ENCODE peak calls at places on chromosomes 6 and 20, in four cellular contexts. E is body of pancreas, Z is tibial nerve, H is Peyer's patch. P is an unnamed sample.

GRCh38 chr20:31675828-31676533 is 38.3 kb downstream of the COX4I2 start:
- DNase-seq in H (no peak), Z (no peak), E (no peak), P (no peak)

GRCh38 chr6:49841424-49841823 is 24.9 kb downstream of the CRISP1 start:
- DNase-seq in Z (no peak), E (no peak), H (no peak), P (no peak)

GRCh38 chr20:10672579-10673127 is 1.1 kb downstream of the JAG1 start:
- DNase-seq in E (peak; percentile 66), Z (no peak), H (peak; percentile 85), P (peak; percentile 80)

GRCh38 chr20:64009811-64010387 is 26.1 kb upstream of the C20orf204 start:
- DNase-seq in Z (no peak), H (no peak), E (no peak), P (no peak)

GRCh38 chr6:131924881-131925474 is 26.2 kb downstream of the CCN2 start:
- DNase-seq in Z (no peak), E (no peak), H (no peak), P (no peak)

GRCh38 chr6:31114970-31115849 is 610 bp downstream of the PSORS1C1 start:
- DNase-seq in H (peak; percentile 44), Z (no peak), E (no peak), P (no peak)

GRCh38 chr6:78910611-78911134 is 43.3 kb downstream of the IRAK1BP1 start:
- DNase-seq in E (no peak), Z (no peak), H (peak; percentile 60), P (peak; percentile 54)

GRCh38 chr6:154961141-154961540 is 34.0 kb upstream of the TIAM2 start:
- DNase-seq in H (no peak), Z (no peak), E (no peak), P (no peak)

GRCh38 chr20:19996970-19997369 is 20.2 kb upstream of the NAA20 start:
- DNase-seq in E (no peak), Z (no peak), H (no peak), P (no peak)

DNA sequence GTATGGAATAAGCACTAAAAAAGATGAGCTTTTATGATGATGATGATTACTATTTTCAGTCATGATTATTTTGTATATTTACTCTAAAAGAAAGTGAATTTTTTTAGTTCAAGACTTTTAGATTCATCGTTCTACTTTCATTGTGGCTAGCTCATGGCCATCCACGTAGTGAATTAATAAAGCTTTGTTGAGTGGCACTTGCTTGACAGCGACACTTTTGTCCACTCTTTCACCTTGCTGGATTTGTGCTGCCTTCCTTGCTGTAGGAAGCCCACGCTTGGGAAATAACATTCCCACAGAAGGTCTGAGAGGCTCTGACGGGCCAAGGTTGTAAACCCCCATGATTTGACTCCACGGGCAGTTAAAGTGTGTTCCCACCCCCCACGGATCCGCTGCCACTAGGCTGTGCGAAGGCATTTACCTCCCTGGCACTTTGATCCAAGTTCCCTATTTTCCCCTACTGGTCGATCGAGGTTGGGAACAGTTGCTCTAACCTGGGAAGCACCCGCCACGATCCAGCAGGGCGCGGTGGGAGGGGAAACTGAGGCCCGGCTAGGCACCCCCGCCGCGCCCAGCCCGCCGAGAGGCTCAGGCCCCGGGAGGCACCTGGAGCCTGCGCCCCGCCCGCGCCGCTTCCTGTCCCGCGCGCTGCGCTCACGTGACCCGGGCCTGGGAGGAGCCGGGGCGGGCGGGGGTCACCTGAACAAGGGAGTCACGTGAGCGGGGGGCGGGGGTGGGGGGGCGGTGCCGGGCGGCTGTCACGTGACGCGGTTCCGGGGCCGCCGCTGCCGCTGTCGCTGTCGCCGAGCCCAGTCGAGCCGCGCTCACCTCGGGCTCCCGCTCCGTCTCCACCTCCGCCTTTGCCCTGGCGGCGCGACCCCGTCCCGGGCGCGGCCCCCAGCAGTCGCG is at the start of gene IGF2R:
- DNase-seq in H (peak; percentile 96), E (peak; percentile 96), Z (peak; percentile 95), P (peak; percentile 95)
- H3K4me1 ChIP-seq in H (no peaks in the 10 kb centered on the region), E (peaks cover 42% of the 10 kb centered on the region), Z (peaks cover 23% of the 10 kb centered on the region), P (peaks cover 39% of the 10 kb centered on the region)

GRCh38 chr6:71584712-71585436 is 296.3 kb downstream of the OGFRL1 start:
- DNase-seq in Z (no peak), H (no peak), E (no peak), P (no peak)
- TF ChIP-seq POLR2A in Z (no peak), H (no peak), E (no peak), P (no peak)

DNA sequence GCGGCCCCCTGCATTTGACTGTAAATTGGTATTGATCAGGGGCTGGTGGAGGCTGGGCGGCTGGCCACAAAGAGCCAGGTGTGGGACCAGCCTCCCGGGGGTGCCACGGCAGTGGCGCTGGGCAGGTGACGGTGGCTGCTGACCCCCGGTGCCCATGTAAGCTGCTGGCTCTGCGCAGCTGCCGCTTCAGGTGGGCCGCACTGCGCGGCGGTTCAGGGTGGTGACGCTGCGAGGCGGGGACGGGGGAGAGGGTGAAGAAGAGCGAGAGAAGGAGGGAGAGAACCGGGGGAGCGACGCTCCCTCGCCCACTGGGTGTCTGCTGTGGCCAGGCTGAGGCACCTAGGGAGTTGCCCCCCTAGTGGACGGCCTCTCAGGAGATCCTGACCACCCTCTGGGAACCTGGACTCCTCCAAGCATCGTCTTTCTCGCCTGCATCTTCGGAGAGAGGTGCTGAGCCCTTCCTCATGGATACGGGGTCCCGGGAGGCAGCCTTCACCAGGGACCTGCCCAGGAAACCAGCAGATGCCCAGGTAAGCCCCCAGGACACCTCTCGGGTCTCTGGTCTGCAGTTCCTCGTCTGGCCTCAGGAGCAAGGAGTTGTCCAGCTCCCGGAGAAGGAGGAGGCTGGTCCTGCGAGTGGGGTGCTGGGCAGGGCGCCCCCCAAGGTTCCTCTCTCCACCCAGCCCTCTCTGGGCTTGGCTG is 77.5 kb upstream of the GATA5 start:
- DNase-seq in Z (no peak), H (no peak), E (no peak), P (no peak)
- H3K4me1 ChIP-seq in Z (peaks cover 19% of the 10 kb centered on the region), H (no peaks in the 10 kb centered on the region), E (peaks cover 12% of the 10 kb centered on the region), P (peaks cover 59% of the 10 kb centered on the region)

GRCh38 chr6:158645064-158646022 is 800 bp upstream of the DYNLT1 start:
- DNase-seq in H (no peak), E (no peak), Z (no peak), P (no peak)
- TF ChIP-seq POLR2A in H (no peak), E (no peak), Z (no peak), P (no peak)

GRCh38 chr6:75282706-75283105 is 1.9 kb downstream of the TMEM30A start:
- DNase-seq in H (no peak), E (no peak), Z (no peak), P (no peak)
- H3K4me1 ChIP-seq in H (no peaks in the 10 kb centered on the region), E (peaks cover 69% of the 10 kb centered on the region), Z (peaks cover 32% of the 10 kb centered on the region), P (peaks cover 74% of the 10 kb centered on the region)

GRCh38 chr6:96162711-96163120 is 146.9 kb downstream of the FUT9 start:
- DNase-seq in H (no peak), Z (no peak), E (no peak), P (no peak)
- TF ChIP-seq POLR2A in H (no peak), Z (no peak), E (no peak), P (no peak)

GRCh38 chr6:6686176-6686575 is 97.7 kb downstream of the LY86 start:
- DNase-seq in H (no peak), E (no peak), Z (no peak), P (no peak)
- H3K4me1 ChIP-seq in H (peaks cover 3% of the 10 kb centered on the region), E (peaks cover 60% of the 10 kb centered on the region), Z (peaks cover 16% of the 10 kb centered on the region), P (peaks cover 36% of the 10 kb centered on the region)

GRCh38 chr20:38033330-38034107 is at the start of the genes RPRD1B and TTI1:
- DNase-seq in Z (peak; percentile 82), E (peak; percentile 86), H (peak; percentile 94), P (peak; percentile 93)
- TF ChIP-seq POLR2A in Z (no peak), E (peak; percentile 81), H (peak; percentile 50), P (peak; percentile 70)

GRCh38 chr6:52662031-52662430 is 8.9 kb upstream of the TMEM14A start:
- DNase-seq in E (no peak), Z (no peak), H (no peak), P (no peak)
- H3K4me1 ChIP-seq in E (peaks cover 24% of the 10 kb centered on the region), Z (peaks cover 6% of the 10 kb centered on the region), H (no peaks in the 10 kb centered on the region), P (no peaks in the 10 kb centered on the region)